ENCODE peak calls at places on chromosome 4, in seven cellular contexts. One of them, this sample, is unnamed.

GRCh38 chr4:169098054-169098896 is 88.2 kb upstream of the CBR4 start:
- DNase-seq in H1: no peak
- DNase-seq in SK-N-SH: no peak
- DNase-seq in K562: no peak
- DNase-seq in GM12878: peak
- DNase-seq in HCT116: no peak
- DNase-seq in HepG2: no peak
- DNase-seq in this sample: no peak

GRCh38 chr4:91502365-91502764 is 801.4 kb upstream of the GRID2 start:
- DNase-seq in HepG2: peak
- DNase-seq in HCT116: peak
- DNase-seq in SK-N-SH: no peak
- DNase-seq in GM12878: no peak
- DNase-seq in K562: no peak
- DNase-seq in H1: no peak
- DNase-seq in this sample: no peak

GRCh38 chr4:159487284-159487747 is 384.4 kb downstream of the RAPGEF2 start:
- DNase-seq in K562: peak
- DNase-seq in GM12878: peak
- DNase-seq in HCT116: peak
- DNase-seq in SK-N-SH: peak
- DNase-seq in H1: peak
- DNase-seq in HepG2: peak
- DNase-seq in this sample: peak

GRCh38 chr4:24842356-24842755 is 47.0 kb downstream of the SOD3 start:
- DNase-seq in HepG2: no peak
- DNase-seq in GM12878: no peak
- DNase-seq in HCT116: no peak
- DNase-seq in H1: no peak
- DNase-seq in SK-N-SH: no peak
- DNase-seq in K562: no peak
- DNase-seq in this sample: no peak

GRCh38 chr4:176207839-176208238 is 12.5 kb upstream of the SPATA4 start:
- DNase-seq in HepG2: no peak
- DNase-seq in H1: no peak
- DNase-seq in HCT116: no peak
- DNase-seq in SK-N-SH: no peak
- DNase-seq in K562: no peak
- DNase-seq in GM12878: no peak
- DNase-seq in this sample: no peak

GRCh38 chr4:109294468-109295020 is 7.9 kb downstream of the COL25A1 start:
- DNase-seq in GM12878: no peak
- DNase-seq in HepG2: no peak
- DNase-seq in SK-N-SH: no peak
- DNase-seq in K562: no peak
- DNase-seq in HCT116: no peak
- DNase-seq in H1: no peak
- DNase-seq in this sample: no peak

GRCh38 chr4:111639876-111640275 is 505.4 kb upstream of the FAM241A start:
- DNase-seq in HCT116: no peak
- DNase-seq in H1: no peak
- DNase-seq in HepG2: no peak
- DNase-seq in GM12878: no peak
- DNase-seq in K562: no peak
- DNase-seq in SK-N-SH: no peak
- DNase-seq in this sample: no peak

GRCh38 chr4:1296324-1297022 is 6.8 kb downstream of the MAEA start:
- DNase-seq in HepG2: no peak
- DNase-seq in GM12878: no peak
- DNase-seq in K562: no peak
- DNase-seq in SK-N-SH: no peak
- DNase-seq in H1: no peak
- DNase-seq in HCT116: no peak
- DNase-seq in this sample: no peak

GRCh38 chr4:141121101-141121500 is 12.2 kb downstream of the RNF150 start:
- DNase-seq in H1: no peak
- DNase-seq in GM12878: no peak
- DNase-seq in K562: no peak
- DNase-seq in HepG2: no peak
- DNase-seq in HCT116: no peak
- DNase-seq in SK-N-SH: no peak
- DNase-seq in this sample: no peak

GRCh38 chr4:153112071-153112460 is 92.2 kb upstream of the TRIM2 start:
- DNase-seq in GM12878: no peak
- DNase-seq in K562: no peak
- DNase-seq in H1: no peak
- DNase-seq in HepG2: no peak
- DNase-seq in SK-N-SH: no peak
- DNase-seq in HCT116: no peak
- DNase-seq in this sample: no peak

GRCh38 chr4:81599646-81600231 is 128.0 kb upstream of the RASGEF1B start:
- DNase-seq in GM12878: no peak
- DNase-seq in HepG2: no peak
- DNase-seq in SK-N-SH: no peak
- DNase-seq in H1: no peak
- DNase-seq in K562: no peak
- DNase-seq in HCT116: no peak
- DNase-seq in this sample: no peak

GRCh38 chr4:140186651-140187315 is 32.8 kb upstream of the MAML3 start:
- DNase-seq in SK-N-SH: no peak
- DNase-seq in HepG2: no peak
- DNase-seq in K562: no peak
- DNase-seq in HCT116: peak
- DNase-seq in GM12878: no peak
- DNase-seq in H1: no peak
- DNase-seq in this sample: peak

GRCh38 chr4:109801895-109802319 is at the start of gene CFI:
- DNase-seq in SK-N-SH: no peak
- DNase-seq in K562: no peak
- DNase-seq in GM12878: no peak
- DNase-seq in HCT116: no peak
- DNase-seq in H1: no peak
- DNase-seq in HepG2: peak
- DNase-seq in this sample: no peak

GRCh38 chr4:55180980-55181379 is 55.6 kb upstream of the KDR start:
- DNase-seq in H1: no peak
- DNase-seq in K562: no peak
- DNase-seq in HCT116: no peak
- DNase-seq in HepG2: no peak
- DNase-seq in SK-N-SH: no peak
- DNase-seq in GM12878: no peak
- DNase-seq in this sample: no peak

GRCh38 chr4:61094854-61095598 is 105.1 kb upstream of the ADGRL3 start:
- DNase-seq in SK-N-SH: no peak
- DNase-seq in H1: no peak
- DNase-seq in HCT116: no peak
- DNase-seq in HepG2: no peak
- DNase-seq in GM12878: no peak
- DNase-seq in K562: no peak
- DNase-seq in this sample: peak

GRCh38 chr4:39823193-39823592 is 125.3 kb downstream of the UBE2K start:
- DNase-seq in K562: no peak
- DNase-seq in H1: no peak
- DNase-seq in HepG2: no peak
- DNase-seq in HCT116: no peak
- DNase-seq in GM12878: no peak
- DNase-seq in SK-N-SH: no peak
- DNase-seq in this sample: no peak

GRCh38 chr4:78222575-78223186 is 165.6 kb downstream of the FRAS1 start:
- DNase-seq in K562: no peak
- DNase-seq in SK-N-SH: no peak
- DNase-seq in HCT116: no peak
- DNase-seq in H1: no peak
- DNase-seq in HepG2: no peak
- DNase-seq in GM12878: no peak
- DNase-seq in this sample: no peak

GRCh38 chr4:83231620-83232056 is 53.0 kb downstream of the COQ2 start:
- DNase-seq in HCT116: no peak
- DNase-seq in H1: no peak
- DNase-seq in GM12878: peak
- DNase-seq in SK-N-SH: no peak
- DNase-seq in K562: no peak
- DNase-seq in HepG2: peak
- DNase-seq in this sample: no peak

GRCh38 chr4:149785686-149786431 is 29.8 kb downstream of the IQCM start:
- DNase-seq in HCT116: no peak
- DNase-seq in K562: no peak
- DNase-seq in GM12878: no peak
- DNase-seq in H1: no peak
- DNase-seq in HepG2: no peak
- DNase-seq in SK-N-SH: no peak
- DNase-seq in this sample: no peak

GRCh38 chr4:153514001-153514526 is 47.9 kb downstream of the TMEM131L start:
- DNase-seq in GM12878: no peak
- DNase-seq in H1: no peak
- DNase-seq in HepG2: no peak
- DNase-seq in HCT116: peak
- DNase-seq in SK-N-SH: no peak
- DNase-seq in K562: no peak
- DNase-seq in this sample: no peak

GRCh38 chr4:133178960-133179359 is 29.9 kb downstream of the PCDH10 start:
- DNase-seq in K562: no peak
- DNase-seq in HCT116: no peak
- DNase-seq in GM12878: no peak
- DNase-seq in SK-N-SH: no peak
- DNase-seq in H1: no peak
- DNase-seq in HepG2: no peak
- DNase-seq in this sample: no peak

GRCh38 chr4:97349468-97350186 is 793.6 kb downstream of the STPG2 start:
- DNase-seq in GM12878: no peak
- DNase-seq in SK-N-SH: no peak
- DNase-seq in HepG2: no peak
- DNase-seq in HCT116: no peak
- DNase-seq in H1: no peak
- DNase-seq in K562: no peak
- DNase-seq in this sample: no peak

DNA sequence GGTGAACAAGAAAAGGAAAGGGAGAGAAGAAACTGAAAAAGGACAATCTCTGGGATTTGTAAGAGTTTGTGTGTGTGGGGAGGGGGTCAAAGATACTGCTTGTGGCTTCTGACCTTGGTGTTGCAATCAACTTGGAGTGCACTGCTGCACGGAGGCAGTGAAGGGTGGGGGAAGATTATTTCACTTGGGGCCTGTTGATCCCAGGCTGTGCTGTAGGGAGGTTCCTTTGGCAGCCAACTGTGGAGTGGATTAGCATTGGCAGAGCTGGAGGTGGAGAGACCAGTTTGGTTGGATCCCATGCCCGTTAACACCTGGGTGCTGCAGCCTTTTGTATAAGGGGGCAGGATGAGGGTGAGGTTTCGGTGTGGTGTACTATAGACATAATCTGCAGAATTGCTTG is 38.2 kb downstream of the AFF1 start:
- DNase-seq in SK-N-SH: no peak
- DNase-seq in K562: no peak
- DNase-seq in H1: no peak
- DNase-seq in GM12878: no peak
- DNase-seq in HepG2: peak
- DNase-seq in HCT116: no peak
- DNase-seq in this sample: peak
- TF ChIP-seq JUND in SK-N-SH: no peak
- TF ChIP-seq JUND in K562: no peak
- TF ChIP-seq JUND in H1: no peak
- TF ChIP-seq JUND in GM12878: no peak
- TF ChIP-seq JUND in HepG2: no peak
- TF ChIP-seq JUND in HCT116: no peak
- TF ChIP-seq JUND in this sample: no peak

GRCh38 chr4:65170768-65171514 is 499.3 kb downstream of the EPHA5 start:
- DNase-seq in H1: no peak
- DNase-seq in GM12878: no peak
- DNase-seq in K562: no peak
- DNase-seq in HepG2: no peak
- DNase-seq in SK-N-SH: no peak
- DNase-seq in HCT116: no peak
- DNase-seq in this sample: no peak
- TF ChIP-seq JUND in H1: no peak
- TF ChIP-seq JUND in GM12878: no peak
- TF ChIP-seq JUND in K562: no peak
- TF ChIP-seq JUND in HepG2: no peak
- TF ChIP-seq JUND in SK-N-SH: no peak
- TF ChIP-seq JUND in HCT116: no peak
- TF ChIP-seq JUND in this sample: no peak

GRCh38 chr4:33924801-33925200 is 2319.5 kb downstream of the ARAP2 start:
- DNase-seq in K562: no peak
- DNase-seq in H1: no peak
- DNase-seq in HepG2: no peak
- DNase-seq in SK-N-SH: no peak
- DNase-seq in HCT116: no peak
- DNase-seq in GM12878: no peak
- DNase-seq in this sample: no peak

DNA sequence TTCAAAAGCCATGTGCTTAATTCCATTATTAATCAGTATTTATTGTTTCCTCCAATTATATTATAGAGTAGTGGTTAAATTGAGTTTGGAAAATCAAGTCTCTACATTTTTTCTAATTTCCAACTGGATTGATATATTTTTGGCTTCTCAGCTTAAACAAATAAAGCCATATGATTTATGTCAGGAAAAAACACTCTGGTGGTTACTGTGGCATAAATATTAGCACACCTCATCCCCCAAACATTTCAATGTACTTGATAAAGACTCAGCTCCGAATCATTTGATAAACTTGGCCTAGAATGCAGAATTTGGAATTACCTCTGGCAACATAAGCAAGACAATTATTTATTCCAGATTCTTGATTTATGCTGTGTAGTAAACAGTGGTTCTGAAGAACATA is 2313.8 kb downstream of the ARAP2 start:
- DNase-seq in K562: no peak
- DNase-seq in HepG2: no peak
- DNase-seq in SK-N-SH: no peak
- DNase-seq in GM12878: no peak
- DNase-seq in H1: no peak
- DNase-seq in HCT116: no peak
- DNase-seq in this sample: no peak
- TF ChIP-seq JUND in K562: no peak
- TF ChIP-seq JUND in HepG2: no peak
- TF ChIP-seq JUND in SK-N-SH: peak
- TF ChIP-seq JUND in GM12878: no peak
- TF ChIP-seq JUND in H1: no peak
- TF ChIP-seq JUND in HCT116: no peak
- TF ChIP-seq JUND in this sample: no peak

DNA sequence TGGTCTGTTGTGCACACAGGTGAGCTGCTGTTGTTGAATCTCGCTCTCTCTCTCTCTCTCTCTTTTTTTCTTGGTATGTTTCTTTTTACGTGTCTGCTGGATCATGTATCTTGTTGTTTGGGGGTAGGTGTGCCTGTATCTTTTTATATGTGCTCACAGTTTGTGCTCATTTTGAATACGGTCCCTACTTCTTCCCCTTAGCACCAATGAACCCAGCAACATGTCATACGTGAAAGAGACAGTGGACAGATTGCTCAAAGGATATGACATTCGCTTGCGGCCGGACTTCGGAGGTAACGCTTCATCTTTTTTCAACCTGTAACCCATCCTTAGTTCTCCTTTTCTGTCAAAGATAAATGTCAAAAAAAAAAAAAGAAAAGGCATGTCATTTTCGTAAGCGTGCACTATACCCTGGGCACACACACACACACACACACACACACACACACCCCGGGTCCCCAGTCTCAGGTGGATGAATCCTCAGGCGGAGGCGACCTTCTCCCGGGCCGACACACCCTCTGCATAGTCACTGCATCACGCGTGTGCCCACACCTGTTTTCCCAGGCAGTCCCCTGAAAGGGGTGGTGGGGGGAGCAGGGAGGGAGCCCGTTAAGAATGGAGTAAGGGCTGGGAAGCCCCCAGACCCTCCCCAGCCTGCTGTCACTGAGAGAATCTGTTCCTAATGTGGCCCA is 492 bp downstream of the GABRB1 start:
- DNase-seq in HepG2: no peak
- DNase-seq in GM12878: no peak
- DNase-seq in H1: no peak
- DNase-seq in SK-N-SH: peak
- DNase-seq in HCT116: no peak
- DNase-seq in K562: no peak
- DNase-seq in this sample: no peak
- TF ChIP-seq JUND in HepG2: no peak
- TF ChIP-seq JUND in GM12878: no peak
- TF ChIP-seq JUND in H1: no peak
- TF ChIP-seq JUND in SK-N-SH: no peak
- TF ChIP-seq JUND in HCT116: no peak
- TF ChIP-seq JUND in K562: no peak
- TF ChIP-seq JUND in this sample: no peak